ENCODE peak calls at places on chromosomes 3 and 15, in ten cellular contexts. One of them, this sample, is unnamed.

GRCh38 chr15:65066635-65067333 is 1.0 kb downstream of the RASL12 start:
- DNase-seq in MCF 10A: no peak
- DNase-seq in lung: no peak
- DNase-seq in stomach: no peak
- DNase-seq in HFF-Myc: no peak
- DNase-seq in B cell: no peak
- DNase-seq in GM12865: no peak
- DNase-seq in activated B cell treated with CpG ODN at 0.5 μM for 24 hours: no peak
- DNase-seq in mesothelial cell of epicardium: no peak
- DNase-seq in bronchial epithelial cell: no peak
- DNase-seq in this sample: no peak

GRCh38 chr15:99503411-99503810 is 62.4 kb upstream of the MEF2A start:
- DNase-seq in MCF 10A: no peak
- DNase-seq in lung: no peak
- DNase-seq in stomach: no peak
- DNase-seq in HFF-Myc: no peak
- DNase-seq in B cell: no peak
- DNase-seq in GM12865: peak
- DNase-seq in activated B cell treated with CpG ODN at 0.5 μM for 24 hours: no peak
- DNase-seq in mesothelial cell of epicardium: no peak
- DNase-seq in bronchial epithelial cell: no peak
- DNase-seq in this sample: no peak

GRCh38 chr15:58383876-58384275 is 47.9 kb upstream of the LIPC start:
- DNase-seq in MCF 10A: no peak
- DNase-seq in lung: no peak
- DNase-seq in stomach: no peak
- DNase-seq in HFF-Myc: no peak
- DNase-seq in B cell: no peak
- DNase-seq in GM12865: no peak
- DNase-seq in activated B cell treated with CpG ODN at 0.5 μM for 24 hours: no peak
- DNase-seq in mesothelial cell of epicardium: no peak
- DNase-seq in bronchial epithelial cell: no peak
- DNase-seq in this sample: no peak

GRCh38 chr3:188683032-188683491 is 488.7 kb upstream of the TPRG1 start:
- DNase-seq in MCF 10A: peak
- DNase-seq in lung: no peak
- DNase-seq in stomach: no peak
- DNase-seq in HFF-Myc: no peak
- DNase-seq in B cell: no peak
- DNase-seq in GM12865: peak
- DNase-seq in activated B cell treated with CpG ODN at 0.5 μM for 24 hours: no peak
- DNase-seq in mesothelial cell of epicardium: no peak
- DNase-seq in bronchial epithelial cell: peak
- DNase-seq in this sample: no peak

GRCh38 chr3:59808431-59808830 is 758.6 kb upstream of the CFAP20DC start:
- DNase-seq in MCF 10A: no peak
- DNase-seq in lung: no peak
- DNase-seq in stomach: no peak
- DNase-seq in HFF-Myc: no peak
- DNase-seq in B cell: no peak
- DNase-seq in GM12865: no peak
- DNase-seq in activated B cell treated with CpG ODN at 0.5 μM for 24 hours: no peak
- DNase-seq in mesothelial cell of epicardium: no peak
- DNase-seq in bronchial epithelial cell: no peak
- DNase-seq in this sample: no peak

GRCh38 chr3:196654006-196654405 is 14.5 kb downstream of the NRROS start:
- DNase-seq in MCF 10A: no peak
- DNase-seq in lung: no peak
- DNase-seq in stomach: no peak
- DNase-seq in HFF-Myc: no peak
- DNase-seq in B cell: no peak
- DNase-seq in GM12865: no peak
- DNase-seq in activated B cell treated with CpG ODN at 0.5 μM for 24 hours: no peak
- DNase-seq in mesothelial cell of epicardium: no peak
- DNase-seq in bronchial epithelial cell: no peak
- DNase-seq in this sample: no peak

GRCh38 chr3:162629372-162629771 is 1132.8 kb downstream of the OTOL1 start:
- DNase-seq in MCF 10A: no peak
- DNase-seq in lung: no peak
- DNase-seq in stomach: no peak
- DNase-seq in HFF-Myc: no peak
- DNase-seq in B cell: no peak
- DNase-seq in GM12865: no peak
- DNase-seq in activated B cell treated with CpG ODN at 0.5 μM for 24 hours: no peak
- DNase-seq in mesothelial cell of epicardium: no peak
- DNase-seq in bronchial epithelial cell: no peak
- DNase-seq in this sample: no peak

GRCh38 chr3:134231131-134231530 is 19.5 kb downstream of the RYK start:
- DNase-seq in MCF 10A: no peak
- DNase-seq in lung: no peak
- DNase-seq in stomach: no peak
- DNase-seq in HFF-Myc: no peak
- DNase-seq in B cell: no peak
- DNase-seq in GM12865: no peak
- DNase-seq in activated B cell treated with CpG ODN at 0.5 μM for 24 hours: no peak
- DNase-seq in mesothelial cell of epicardium: no peak
- DNase-seq in bronchial epithelial cell: no peak
- DNase-seq in this sample: no peak

GRCh38 chr3:105355355-105356063 is 11.2 kb upstream of the ALCAM start:
- DNase-seq in MCF 10A: peak
- DNase-seq in lung: no peak
- DNase-seq in stomach: no peak
- DNase-seq in HFF-Myc: no peak
- DNase-seq in B cell: no peak
- DNase-seq in GM12865: no peak
- DNase-seq in activated B cell treated with CpG ODN at 0.5 μM for 24 hours: no peak
- DNase-seq in mesothelial cell of epicardium: no peak
- DNase-seq in bronchial epithelial cell: peak
- DNase-seq in this sample: no peak

GRCh38 chr3:138351916-138352555 is 3.7 kb downstream of the MRAS start:
- DNase-seq in MCF 10A: no peak
- DNase-seq in lung: no peak
- DNase-seq in stomach: no peak
- DNase-seq in HFF-Myc: no peak
- DNase-seq in B cell: no peak
- DNase-seq in GM12865: no peak
- DNase-seq in activated B cell treated with CpG ODN at 0.5 μM for 24 hours: no peak
- DNase-seq in mesothelial cell of epicardium: no peak
- DNase-seq in bronchial epithelial cell: no peak
- DNase-seq in this sample: no peak

GRCh38 chr3:100993309-100993708 is at the start of gene ABI3BP:
- DNase-seq in MCF 10A: peak
- DNase-seq in lung: peak
- DNase-seq in stomach: peak
- DNase-seq in HFF-Myc: peak
- DNase-seq in B cell: no peak
- DNase-seq in GM12865: peak
- DNase-seq in activated B cell treated with CpG ODN at 0.5 μM for 24 hours: no peak
- DNase-seq in mesothelial cell of epicardium: peak
- DNase-seq in bronchial epithelial cell: peak
- DNase-seq in this sample: peak

GRCh38 chr15:45763170-45763869 is 128.5 kb downstream of the SQOR start:
- DNase-seq in MCF 10A: no peak
- DNase-seq in lung: no peak
- DNase-seq in stomach: no peak
- DNase-seq in HFF-Myc: no peak
- DNase-seq in B cell: no peak
- DNase-seq in GM12865: no peak
- DNase-seq in activated B cell treated with CpG ODN at 0.5 μM for 24 hours: no peak
- DNase-seq in mesothelial cell of epicardium: no peak
- DNase-seq in bronchial epithelial cell: no peak
- DNase-seq in this sample: no peak

GRCh38 chr15:45759910-45760309 is 125.1 kb downstream of the SQOR start:
- DNase-seq in MCF 10A: no peak
- DNase-seq in lung: no peak
- DNase-seq in stomach: no peak
- DNase-seq in HFF-Myc: no peak
- DNase-seq in B cell: no peak
- DNase-seq in GM12865: no peak
- DNase-seq in activated B cell treated with CpG ODN at 0.5 μM for 24 hours: no peak
- DNase-seq in mesothelial cell of epicardium: no peak
- DNase-seq in bronchial epithelial cell: no peak
- DNase-seq in this sample: no peak

DNA sequence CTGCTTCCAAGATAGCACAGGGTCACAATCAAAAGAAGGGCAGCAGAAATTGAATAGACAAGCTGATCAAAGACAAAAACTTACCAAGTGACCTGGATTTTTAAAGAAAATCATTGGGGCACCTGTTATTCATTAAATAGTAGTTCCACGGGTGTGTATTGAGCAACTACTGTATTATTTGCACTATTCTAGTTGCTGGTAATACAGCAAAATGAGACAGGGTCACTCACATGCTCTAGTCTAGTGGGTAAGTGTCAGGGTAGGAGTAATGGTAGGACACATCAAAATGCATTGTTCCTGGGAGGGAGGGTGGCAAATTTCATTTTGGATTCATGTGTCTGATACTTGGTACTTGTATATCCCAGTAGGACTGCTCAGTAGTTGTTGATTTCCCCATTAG is 127.9 kb downstream of the SQOR start:
- DNase-seq in MCF 10A: no peak
- DNase-seq in lung: no peak
- DNase-seq in stomach: no peak
- DNase-seq in HFF-Myc: no peak
- DNase-seq in B cell: no peak
- DNase-seq in GM12865: no peak
- DNase-seq in activated B cell treated with CpG ODN at 0.5 μM for 24 hours: no peak
- DNase-seq in mesothelial cell of epicardium: no peak
- DNase-seq in bronchial epithelial cell: no peak
- DNase-seq in this sample: no peak
- TF ChIP-seq CTCF in MCF 10A: no peak
- TF ChIP-seq CTCF in lung: no peak
- TF ChIP-seq CTCF in stomach: no peak
- TF ChIP-seq CTCF in HFF-Myc: no peak
- TF ChIP-seq CTCF in B cell: no peak
- TF ChIP-seq CTCF in GM12865: no peak
- TF ChIP-seq CTCF in activated B cell treated with CpG ODN at 0.5 μM for 24 hours: no peak
- TF ChIP-seq CTCF in mesothelial cell of epicardium: no peak
- TF ChIP-seq CTCF in bronchial epithelial cell: no peak
- TF ChIP-seq CTCF in this sample: no peak

GRCh38 chr15:41018534-41018933 is 65.3 kb downstream of the CHAC1 start:
- DNase-seq in MCF 10A: peak
- DNase-seq in lung: peak
- DNase-seq in stomach: peak
- DNase-seq in HFF-Myc: no peak
- DNase-seq in B cell: no peak
- DNase-seq in GM12865: no peak
- DNase-seq in activated B cell treated with CpG ODN at 0.5 μM for 24 hours: no peak
- DNase-seq in mesothelial cell of epicardium: no peak
- DNase-seq in bronchial epithelial cell: peak
- DNase-seq in this sample: no peak
- TF ChIP-seq CTCF in MCF 10A: peak
- TF ChIP-seq CTCF in lung: peak
- TF ChIP-seq CTCF in stomach: no peak
- TF ChIP-seq CTCF in HFF-Myc: no peak
- TF ChIP-seq CTCF in B cell: no peak
- TF ChIP-seq CTCF in GM12865: no peak
- TF ChIP-seq CTCF in activated B cell treated with CpG ODN at 0.5 μM for 24 hours: no peak
- TF ChIP-seq CTCF in mesothelial cell of epicardium: no peak
- TF ChIP-seq CTCF in bronchial epithelial cell: peak
- TF ChIP-seq CTCF in this sample: peak

DNA sequence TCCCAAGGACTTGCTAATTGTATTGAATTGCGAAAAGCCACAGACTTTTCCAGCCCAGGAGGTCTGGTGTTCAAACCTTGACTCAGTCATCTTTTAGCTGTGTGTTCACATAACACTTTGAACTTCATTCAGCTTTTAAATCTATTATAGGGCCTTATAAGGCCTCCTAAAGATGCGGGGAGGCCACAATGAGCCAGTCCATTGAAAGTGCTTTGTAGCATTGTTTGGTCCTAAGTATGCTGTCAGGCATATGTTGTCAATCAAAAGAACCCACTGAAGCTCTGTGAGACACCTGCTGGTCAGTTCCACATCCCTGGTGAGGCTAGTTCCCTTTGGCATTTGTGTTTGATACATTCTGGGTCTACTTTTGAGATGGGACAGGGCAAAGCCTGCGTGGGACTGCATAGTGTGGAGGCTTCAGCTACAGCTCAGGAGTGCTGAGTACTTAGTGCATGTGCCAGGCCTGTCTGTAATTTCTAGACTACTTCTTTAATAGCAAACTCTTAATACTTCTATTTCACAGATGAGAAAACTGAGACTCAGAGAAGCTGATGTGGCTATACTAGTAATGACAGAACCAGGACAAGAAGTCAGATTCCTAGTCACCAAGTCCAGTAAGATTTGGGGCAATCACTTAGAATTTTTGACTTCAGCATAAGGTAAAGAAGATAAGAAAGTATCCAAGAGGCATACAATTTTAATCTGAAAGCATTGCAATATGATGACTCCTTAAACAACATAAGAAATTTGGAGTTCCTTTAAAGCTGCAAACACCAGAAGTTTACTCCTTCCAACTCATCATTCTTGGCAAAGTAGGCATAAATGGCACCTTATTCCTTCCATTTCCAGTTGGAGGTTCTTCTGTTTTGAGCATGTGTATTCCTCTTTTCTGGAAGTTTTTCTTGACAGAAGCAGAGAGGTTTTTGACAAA is 213.0 kb downstream of the PDCD6IP start:
- DNase-seq in MCF 10A: peak
- DNase-seq in lung: no peak
- DNase-seq in stomach: no peak
- DNase-seq in HFF-Myc: peak
- DNase-seq in B cell: no peak
- DNase-seq in GM12865: peak
- DNase-seq in activated B cell treated with CpG ODN at 0.5 μM for 24 hours: no peak
- DNase-seq in mesothelial cell of epicardium: no peak
- DNase-seq in bronchial epithelial cell: no peak
- DNase-seq in this sample: no peak
- TF ChIP-seq CTCF in MCF 10A: no peak
- TF ChIP-seq CTCF in lung: no peak
- TF ChIP-seq CTCF in stomach: no peak
- TF ChIP-seq CTCF in HFF-Myc: peak
- TF ChIP-seq CTCF in B cell: no peak
- TF ChIP-seq CTCF in GM12865: peak
- TF ChIP-seq CTCF in activated B cell treated with CpG ODN at 0.5 μM for 24 hours: no peak
- TF ChIP-seq CTCF in mesothelial cell of epicardium: no peak
- TF ChIP-seq CTCF in bronchial epithelial cell: peak
- TF ChIP-seq CTCF in this sample: peak

DNA sequence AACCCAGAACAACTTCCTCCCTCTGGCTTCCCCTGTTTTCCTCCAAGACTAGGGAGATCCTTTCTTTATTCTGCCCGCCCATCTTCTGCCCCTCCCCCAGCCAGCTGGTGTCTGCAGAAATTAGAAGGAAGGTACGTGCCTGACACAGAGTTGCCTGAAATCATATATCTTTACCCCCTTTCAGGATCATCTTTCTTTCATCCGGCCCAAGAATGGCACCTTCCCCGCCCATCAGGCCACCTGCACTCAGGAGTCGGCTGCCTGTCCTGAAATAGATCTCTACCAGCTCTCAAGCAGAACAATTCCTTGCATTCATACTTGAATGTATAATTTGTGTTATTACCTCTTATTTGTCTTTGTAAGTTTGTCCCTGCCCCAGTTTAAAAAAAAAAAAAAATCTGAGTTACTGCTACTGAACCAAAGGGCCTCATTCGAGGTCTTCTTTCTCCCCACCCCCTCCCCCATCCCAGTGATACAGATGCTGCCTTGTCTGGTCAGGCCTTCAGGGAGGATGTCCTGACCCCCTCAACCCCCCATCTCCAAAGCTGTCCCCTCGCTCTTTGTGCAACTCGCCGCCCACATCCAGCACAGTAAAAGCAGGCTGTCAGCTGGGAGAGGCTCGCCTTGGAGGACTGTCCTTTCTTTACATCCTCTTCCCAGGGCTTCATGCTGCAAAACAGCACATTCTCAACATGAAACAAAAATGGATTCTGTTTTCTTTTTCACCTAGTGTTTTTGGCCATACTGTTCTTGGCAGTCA is 133.5 kb downstream of the VGLL4 start:
- DNase-seq in MCF 10A: no peak
- DNase-seq in lung: no peak
- DNase-seq in stomach: no peak
- DNase-seq in HFF-Myc: no peak
- DNase-seq in B cell: no peak
- DNase-seq in GM12865: no peak
- DNase-seq in activated B cell treated with CpG ODN at 0.5 μM for 24 hours: no peak
- DNase-seq in mesothelial cell of epicardium: no peak
- DNase-seq in bronchial epithelial cell: no peak
- DNase-seq in this sample: no peak
- TF ChIP-seq CTCF in MCF 10A: no peak
- TF ChIP-seq CTCF in lung: no peak
- TF ChIP-seq CTCF in stomach: no peak
- TF ChIP-seq CTCF in HFF-Myc: no peak
- TF ChIP-seq CTCF in B cell: no peak
- TF ChIP-seq CTCF in GM12865: no peak
- TF ChIP-seq CTCF in activated B cell treated with CpG ODN at 0.5 μM for 24 hours: no peak
- TF ChIP-seq CTCF in mesothelial cell of epicardium: no peak
- TF ChIP-seq CTCF in bronchial epithelial cell: no peak
- TF ChIP-seq CTCF in this sample: no peak